ENCODE peak calls at places on chromosomes 5 and 9, in nine cellular contexts. J is EL; C is head of caudate nucleus; I is left cardiac atrium; L is fibroblast of lung; N is fibroblast of the conjunctiva; S is EH; M is T-helper 1 cell; Q is stimulated activated CD8-positive, alpha-beta memory T cell treated with anti-CD3 and anti-CD28 coated beads, Interleukin-4, amount 100 ng/mL, for 48 hours. U is an unnamed sample.

GRCh38 chr5:88785396-88786216 is 97.4 kb downstream of the MEF2C start:
- DNase-seq in L (peak; percentile 98), Q (no peak), S (peak; percentile 97), I (peak; percentile 25), M (no peak), J (peak; percentile 89), C (no peak), N (peak; percentile 85), U (no peak)

GRCh38 chr9:93612796-93613154 is 36.4 kb downstream of the PHF2 start:
- DNase-seq in L (no peak), Q (peak; percentile 22), C (no peak), S (no peak), J (no peak), I (no peak), N (no peak), M (no peak), U (no peak)

GRCh38 chr5:112737472-112738179 is at the start of gene APC:
- DNase-seq in J (peak; percentile 93), C (peak; percentile 99), I (peak; percentile 97), S (peak; percentile 91), Q (peak; percentile 89), M (peak; percentile 72), L (peak; percentile 91), N (peak; percentile 79), U (peak; percentile 92)

GRCh38 chr5:74418709-74419108 is 221.8 kb downstream of the ENC1 start:
- DNase-seq in J (no peak), N (no peak), C (no peak), L (no peak), Q (no peak), I (no peak), S (no peak), M (no peak), U (no peak)

GRCh38 chr5:168987540-168988300 is 313.2 kb downstream of the SLIT3 start:
- DNase-seq in M (peak; percentile 20), Q (peak; percentile 83), C (peak; percentile 66), S (peak; percentile 64), I (peak; percentile 76), J (peak; percentile 64), L (peak; percentile 47), N (peak; percentile 49), U (peak; percentile 84)

GRCh38 chr5:103111458-103111857 is 8.5 kb downstream of the GIN1 start:
- DNase-seq in S (no peak), J (no peak), M (peak; percentile 46), Q (no peak), L (no peak), C (no peak), N (no peak), I (no peak), U (no peak)

GRCh38 chr9:109796081-109796480 is 16.1 kb downstream of the PALM2AKAP2 start:
- DNase-seq in Q (no peak), M (no peak), J (no peak), N (no peak), C (no peak), L (no peak), S (no peak), I (no peak), U (no peak)

GRCh38 chr5:51414516-51414915 is 31.3 kb downstream of the ISL1 start:
- DNase-seq in C (no peak), Q (no peak), N (no peak), I (no peak), S (no peak), J (no peak), M (no peak), L (no peak), U (no peak)

GRCh38 chr9:9229269-9229668 is 1383.5 kb downstream of the PTPRD start:
- DNase-seq in C (no peak), L (peak; percentile 6), S (no peak), N (no peak), M (no peak), Q (no peak), I (no peak), J (no peak), U (no peak)

GRCh38 chr9:24045150-24045549 is 219.1 kb upstream of the ELAVL2 start:
- DNase-seq in Q (no peak), N (no peak), J (no peak), I (no peak), M (no peak), S (no peak), L (no peak), C (no peak), U (no peak)

GRCh38 chr5:131218392-131218791 is 45.5 kb upstream of the CDC42SE2 start:
- DNase-seq in N (no peak), I (no peak), M (peak; percentile 23), C (no peak), L (peak; percentile 28), J (peak; percentile 64), Q (no peak), S (peak; percentile 48), U (no peak)

GRCh38 chr9:114389612-114390368 is 2.0 kb upstream of the AKNA start:
- DNase-seq in J (no peak), Q (peak; percentile 53), M (peak; percentile 18), S (no peak), N (no peak), I (no peak), C (no peak), L (no peak), U (no peak)

GRCh38 chr5:73135429-73136276 is 15.3 kb downstream of the TMEM171 start:
- DNase-seq in S (peak; percentile 62), L (peak; percentile 38), N (no peak), Q (no peak), M (no peak), I (no peak), J (peak; percentile 69), C (no peak), U (no peak)

GRCh38 chr5:56815657-56816545 is 552 bp downstream of the MAP3K1 start:
- DNase-seq in Q (peak; percentile 64), L (peak; percentile 51), J (peak; percentile 61), I (peak; percentile 45), C (peak; percentile 40), S (peak; percentile 64), N (no peak), M (peak; percentile 56), U (peak; percentile 81)

GRCh38 chr5:151239237-151239861 is 13.6 kb upstream of the GM2A start:
- DNase-seq in Q (peak; percentile 82), C (peak; percentile 51), N (peak; percentile 36), L (peak; percentile 45), S (peak; percentile 73), J (peak; percentile 70), M (peak; percentile 60), I (peak; percentile 85), U (peak; percentile 85)

GRCh38 chr9:19431361-19432171 is 22.8 kb downstream of the ACER2 start:
- DNase-seq in C (no peak), M (no peak), L (peak; percentile 45), Q (no peak), S (no peak), I (peak; percentile 76), N (peak; percentile 3), J (no peak), U (no peak)

GRCh38 chr9:70504814-70505213 is 90.4 kb upstream of the KLF9 start:
- DNase-seq in S (peak; percentile 49), I (no peak), C (no peak), Q (no peak), N (no peak), J (no peak), M (no peak), L (peak; percentile 6), U (no peak)

GRCh38 chr5:82406200-82406773 is 128.1 kb upstream of the RPS23 start:
- DNase-seq in S (peak; percentile 98), L (peak; percentile 96), I (peak; percentile 52), J (peak; percentile 93), Q (no peak), C (no peak), M (no peak), N (peak; percentile 71), U (no peak)

GRCh38 chr5:165187815-165188214 is 1682.4 kb downstream of the MAT2B start:
- DNase-seq in N (no peak), Q (no peak), I (no peak), C (no peak), M (no peak), L (no peak), S (no peak), J (no peak), U (no peak)

GRCh38 chr5:175385691-175386360 is 58.2 kb downstream of the DRD1 start:
- DNase-seq in S (peak; percentile 44), M (no peak), N (no peak), Q (no peak), C (no peak), J (peak; percentile 18), L (peak; percentile 79), I (no peak), U (no peak)

GRCh38 chr5:67193479-67193878 is 3.1 kb downstream of the CD180 start:
- DNase-seq in N (no peak), C (no peak), Q (no peak), I (no peak), S (no peak), M (no peak), L (no peak), J (no peak), U (no peak)

GRCh38 chr5:98929123-98929981 is 545 bp upstream of the CHD1 start:
- DNase-seq in L (peak; percentile 94), C (peak; percentile 80), I (peak; percentile 98), M (peak; percentile 96), S (peak; percentile 98), N (peak; percentile 95), J (peak; percentile 98), Q (peak; percentile 92), U (peak; percentile 97)

GRCh38 chr9:134870746-134871667 is 9.6 kb upstream of the FCN2 start:
- DNase-seq in N (no peak), M (no peak), L (no peak), J (no peak), S (peak; percentile 28), I (no peak), C (no peak), Q (no peak), U (no peak)

GRCh38 chr5:59832577-59833301 is 60.8 kb downstream of the PDE4D start:
- DNase-seq in S (no peak), J (no peak), I (no peak), N (no peak), L (no peak), M (no peak), C (no peak), Q (no peak), U (no peak)

GRCh38 chr9:76181020-76181641 is 213.1 kb downstream of the RFK start:
- DNase-seq in L (peak; percentile 94), N (no peak), M (peak; percentile 54), C (no peak), J (no peak), I (no peak), Q (no peak), S (peak; percentile 37), U (no peak)

GRCh38 chr5:107772418-107773310 is 101.9 kb upstream of the EFNA5 start:
- DNase-seq in I (peak; percentile 31), L (no peak), S (no peak), Q (no peak), N (no peak), J (no peak), M (no peak), C (peak; percentile 8), U (no peak)

GRCh38 chr9:91177081-91177480 is 184.6 kb downstream of the AUH start:
- DNase-seq in Q (peak; percentile 28), L (no peak), C (no peak), S (no peak), M (no peak), I (no peak), N (no peak), J (no peak), U (no peak)

GRCh38 chr5:178236685-178237084 is 4.1 kb upstream of the PHYKPL start:
- DNase-seq in C (no peak), L (no peak), S (no peak), M (no peak), J (no peak), I (no peak), Q (no peak), N (no peak), U (no peak)

GRCh38 chr9:90611568-90611967 is 31.1 kb downstream of the DIRAS2 start:
- DNase-seq in C (no peak), I (no peak), J (no peak), S (no peak), L (no peak), N (no peak), M (no peak), Q (no peak), U (no peak)

GRCh38 chr5:143888912-143889311 is 77.0 kb downstream of the HMHB1 start:
- DNase-seq in M (no peak), I (no peak), J (no peak), L (no peak), C (no peak), N (no peak), Q (no peak), S (no peak), U (no peak)